ENCODE peak calls at places on chromosomes 16 and 17, in six cellular contexts. F, E, B, D, A and C are unnamed samples.

GRCh38 chr17:47620503-47621245 is 29.0 kb upstream of the KPNB1 start:
- DNase-seq in F (no peak), E (no peak), B (no peak), D (no peak), A (no peak), C (no peak)

GRCh38 chr17:82779541-82779940 is 27.7 kb downstream of the TBCD start:
- DNase-seq in F (no peak), E (no peak), B (no peak), D (no peak), A (no peak), C (no peak)

GRCh38 chr16:68383858-68384257 is 64.5 kb downstream of the SMPD3 start:
- DNase-seq in F (no peak), E (no peak), B (no peak), D (no peak), A (no peak), C (no peak)

GRCh38 chr16:51940183-51940582 is 606.8 kb downstream of the TOX3 start:
- DNase-seq in F (no peak), E (no peak), B (peak), D (no peak), A (no peak), C (no peak)

GRCh38 chr17:77634710-77635109 is 323.8 kb upstream of the TNRC6C start:
- DNase-seq in F (peak), E (peak), B (no peak), D (no peak), A (no peak), C (no peak)

GRCh38 chr17:41762391-41762790 is 24.1 kb downstream of the JUP start:
- DNase-seq in F (no peak), E (no peak), B (no peak), D (no peak), A (no peak), C (no peak)

GRCh38 chr17:31571124-31571892 is 179.8 kb downstream of the RAB11FIP4 start:
- DNase-seq in F (no peak), E (no peak), B (peak), D (peak), A (no peak), C (no peak)

GRCh38 chr16:1688807-1689560 is 10.9 kb downstream of the JPT2 start:
- DNase-seq in F (no peak), E (no peak), B (peak), D (peak), A (no peak), C (no peak)

GRCh38 chr16:81817789-81818304 is 38.8 kb downstream of the PLCG2 start:
- DNase-seq in F (peak), E (no peak), B (no peak), D (no peak), A (no peak), C (no peak)

GRCh38 chr16:30744146-30744545 is 4.1 kb upstream of the PHKG2 start:
- DNase-seq in F (no peak), E (no peak), B (no peak), D (no peak), A (no peak), C (no peak)

GRCh38 chr17:42536048-42536371 is at the start of gene NAGLU:
- DNase-seq in F (peak), E (peak), B (peak), D (peak), A (peak), C (peak)

GRCh38 chr16:17461951-17462729 is 8.6 kb downstream of the XYLT1 start:
- DNase-seq in F (peak), E (no peak), B (no peak), D (no peak), A (no peak), C (no peak)